ENCODE peak calls at places on chromosome 18, in five cellular contexts. C, S, B, X and F are unnamed samples.
A peak's percentile ranks its signal among the peaks of the same experiment; 100 is the strongest.

GRCh38 chr18:59779979-59780378 is 82.8 kb upstream of the CCBE1 start:
- DNase-seq in C (peak; percentile 72), S (peak; percentile 62), B (no peak), X (peak; percentile 69), F (peak; percentile 2)

GRCh38 chr18:43078485-43079092 is 36.9 kb downstream of the RIT2 start:
- DNase-seq in C (no peak), S (no peak), B (peak; percentile 12), X (no peak), F (no peak)

GRCh38 chr18:63882333-63883141 is 5.0 kb upstream of the SERPINB2 start:
- DNase-seq in C (peak; percentile 88), S (peak; percentile 100), B (no peak), X (peak; percentile 95), F (peak; percentile 88)

GRCh38 chr18:10040287-10041011 is 126.6 kb downstream of the VAPA start:
- DNase-seq in C (peak; percentile 81), S (no peak), B (no peak), X (no peak), F (peak; percentile 52)

GRCh38 chr18:7683753-7684152 is 116.6 kb downstream of the PTPRM start:
- DNase-seq in C (no peak), S (no peak), B (peak; percentile 30), X (no peak), F (no peak)

GRCh38 chr18:10791141-10791808 is 265.4 kb downstream of the NAPG start:
- DNase-seq in C (no peak), S (no peak), B (no peak), X (no peak), F (no peak)

GRCh38 chr18:76487782-76488181 is 7.3 kb downstream of the ZNF516 start:
- DNase-seq in C (no peak), S (no peak), B (peak; percentile 61), X (no peak), F (no peak)

GRCh38 chr18:24913507-24914147 is 438.3 kb downstream of the ZNF521 start:
- DNase-seq in C (no peak), S (no peak), B (no peak), X (peak; percentile 72), F (no peak)

GRCh38 chr18:68152770-68153169 is 562.1 kb downstream of the TMX3 start:
- DNase-seq in C (no peak), S (no peak), B (peak; percentile 17), X (no peak), F (no peak)

GRCh38 chr18:53911200-53911599 is 313.3 kb downstream of the MBD2 start:
- DNase-seq in C (no peak), S (no peak), B (no peak), X (peak; percentile 9), F (no peak)

GRCh38 chr18:36544036-36544725 is 246.7 kb downstream of the FHOD3 start:
- DNase-seq in C (no peak), S (peak; percentile 92), B (no peak), X (no peak), F (no peak)

GRCh38 chr18:26432651-26433424 is 115.5 kb downstream of the KCTD1 start:
- DNase-seq in C (no peak), S (no peak), B (no peak), X (no peak), F (no peak)

GRCh38 chr18:28961669-28962228 is 784.8 kb upstream of the CDH2 start:
- DNase-seq in C (peak; percentile 37), S (peak; percentile 36), B (peak; percentile 73), X (peak; percentile 41), F (peak; percentile 43)

GRCh38 chr18:5524660-5525059 is 19.1 kb downstream of the EPB41L3 start:
- DNase-seq in C (no peak), S (no peak), B (no peak), X (no peak), F (no peak)

GRCh38 chr18:35289293-35290069 is 548 bp downstream of the ZSCAN30 start:
- DNase-seq in C (peak; percentile 18), S (peak; percentile 2), B (peak; percentile 8), X (peak; percentile 58), F (no peak)

GRCh38 chr18:58143391-58143790 is 99.4 kb downstream of the NEDD4L start:
- DNase-seq in C (peak; percentile 88), S (no peak), B (no peak), X (no peak), F (no peak)

GRCh38 chr18:36468161-36468560 is 170.6 kb downstream of the FHOD3 start:
- DNase-seq in C (no peak), S (no peak), B (no peak), X (no peak), F (no peak)

GRCh38 chr18:22471546-22472131 is 53.9 kb upstream of the CTAGE1 start:
- DNase-seq in C (peak; percentile 44), S (no peak), B (no peak), X (peak; percentile 82), F (peak; percentile 84)

GRCh38 chr18:23721711-23722479 is 32.6 kb downstream of the LAMA3 start:
- DNase-seq in C (no peak), S (no peak), B (peak; percentile 19), X (peak; percentile 24), F (peak; percentile 42)

GRCh38 chr18:68662779-68663178 is 52.1 kb downstream of the TMX3 start:
- DNase-seq in C (peak; percentile 21), S (peak; percentile 16), B (no peak), X (peak; percentile 60), F (no peak)

GRCh38 chr18:63177822-63178525 is 141.6 kb downstream of the BCL2 start:
- DNase-seq in C (no peak), S (no peak), B (no peak), X (peak; percentile 50), F (no peak)

GRCh38 chr18:5894613-5895299 is 566 bp downstream of the TMEM200C start:
- DNase-seq in C (peak; percentile 12), S (no peak), B (peak; percentile 62), X (peak; percentile 31), F (no peak)

GRCh38 chr18:43181711-43182110 is 66.2 kb upstream of the RIT2 start:
- DNase-seq in C (no peak), S (no peak), B (no peak), X (no peak), F (no peak)

GRCh38 chr18:63850010-63850409 is 37.5 kb upstream of the SERPINB2 start:
- DNase-seq in C (peak; percentile 43), S (no peak), B (peak; percentile 60), X (peak; percentile 58), F (peak; percentile 17)

GRCh38 chr18:61748024-61748423 is 144.8 kb downstream of the RNF152 start:
- DNase-seq in C (no peak), S (no peak), B (peak; percentile 52), X (no peak), F (peak; percentile 88)

GRCh38 chr18:422966-423365 is 77.5 kb downstream of the COLEC12 start:
- DNase-seq in C (no peak), S (no peak), B (no peak), X (no peak), F (no peak)

GRCh38 chr18:420661-421060 is 79.8 kb downstream of the COLEC12 start:
- DNase-seq in C (no peak), S (no peak), B (peak; percentile 22), X (no peak), F (no peak)

GRCh38 chr18:424071-424868 is 76.2 kb downstream of the COLEC12 start:
- DNase-seq in C (no peak), S (no peak), B (no peak), X (peak; percentile 58), F (peak; percentile 92)

GRCh38 chr18:419542-420175 is 80.8 kb downstream of the COLEC12 start:
- DNase-seq in C (no peak), S (no peak), B (no peak), X (no peak), F (no peak)

GRCh38 chr18:421236-422155 is 79.0 kb downstream of the COLEC12 start:
- DNase-seq in C (peak; percentile 31), S (no peak), B (no peak), X (peak; percentile 78), F (peak; percentile 60)
- TF ChIP-seq EZH2 in C (no peak), S (no peak), B (no peak), X (no peak), F (no peak)

DNA sequence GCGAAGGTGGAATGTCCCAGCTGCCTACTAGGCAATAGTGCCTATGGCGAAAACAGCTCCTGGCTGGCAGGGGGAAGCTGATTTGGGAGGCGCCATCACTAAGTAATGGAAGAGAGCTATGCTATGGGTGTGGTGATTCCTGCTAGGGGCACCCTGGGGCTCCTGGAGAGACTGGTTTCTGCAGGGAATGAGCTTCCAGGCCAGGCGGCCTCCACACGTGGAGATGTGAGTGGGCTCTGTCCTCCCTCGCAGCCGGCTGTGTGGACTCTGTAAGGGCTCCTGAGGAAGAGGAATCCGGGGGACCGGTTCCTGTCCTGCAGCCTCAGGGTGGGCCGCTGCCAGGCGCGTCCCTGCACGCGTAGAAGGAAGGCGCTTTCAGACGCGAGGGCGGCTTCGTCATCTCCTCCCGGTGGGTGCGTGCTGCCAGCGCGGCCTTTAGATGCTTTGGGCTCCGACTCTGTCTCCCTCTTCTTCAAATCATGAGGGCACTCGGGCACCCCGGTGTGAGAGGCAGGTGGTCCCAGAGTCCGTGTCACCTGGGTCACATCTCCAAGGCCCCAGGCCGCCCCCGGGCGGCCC is 55.5 kb upstream of the ANKRD62 start:
- DNase-seq in C (no peak), S (no peak), B (peak; percentile 54), X (peak; percentile 78), F (no peak)
- TF ChIP-seq EZH2 in C (no peak), S (no peak), B (no peak), X (no peak), F (no peak)

GRCh38 chr18:32470713-32471633 is at the start of gene GAREM1:
- DNase-seq in C (peak; percentile 98), S (peak; percentile 97), B (peak; percentile 98), X (peak; percentile 97), F (peak; percentile 98)
- TF ChIP-seq EZH2 in C (no peak), S (no peak), B (peak; percentile 47), X (no peak), F (peak; percentile 24)

DNA sequence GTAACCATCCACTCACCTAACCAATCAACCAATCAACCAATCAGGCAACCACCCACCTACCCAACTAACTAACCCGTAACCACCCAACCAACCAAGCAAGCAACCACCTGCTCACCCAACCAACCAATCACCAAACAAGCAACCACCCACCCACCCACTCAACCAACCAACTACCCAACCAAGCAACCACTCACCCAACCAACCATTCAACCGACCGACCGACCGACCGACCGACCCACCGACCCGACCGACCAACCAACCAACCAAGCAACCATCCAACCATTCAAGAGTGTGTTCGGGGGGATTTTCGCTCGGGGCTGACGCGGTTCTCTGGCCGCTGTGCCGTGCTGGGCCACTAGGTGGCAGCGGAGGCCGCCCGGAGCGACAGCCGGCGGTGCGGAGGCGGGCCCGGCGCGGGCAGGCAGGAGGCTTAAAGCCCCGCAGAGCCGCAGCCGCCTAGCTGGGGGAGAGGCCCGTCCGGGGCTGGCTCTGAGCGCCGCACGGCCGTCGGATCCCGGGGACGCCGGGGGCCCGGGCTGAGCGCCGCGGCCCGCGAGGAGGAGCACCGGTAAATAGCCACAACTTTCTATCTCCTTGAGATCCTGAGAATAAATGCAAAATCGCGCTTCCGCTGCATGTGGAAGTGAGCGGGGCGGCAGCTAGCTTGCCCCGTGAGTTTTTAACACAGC is at the start of gene MC5R:
- DNase-seq in C (peak; percentile 21), S (peak; percentile 12), B (peak; percentile 88), X (peak; percentile 82), F (peak; percentile 53)
- TF ChIP-seq EZH2 in C (no peak), S (no peak), B (no peak), X (no peak), F (no peak)

GRCh38 chr18:13219012-13219396 is 444 bp downstream of the LDLRAD4 start:
- DNase-seq in C (no peak), S (no peak), B (peak; percentile 29), X (no peak), F (no peak)
- TF ChIP-seq EZH2 in C (no peak), S (no peak), B (peak; percentile 9), X (peak; percentile 56), F (peak; percentile 11)